ENCODE peak calls at places on chromosome 3, in ten cellular contexts. R is ecto neural progenitor cell, C is M059J, F is GM18507, Z is right lobe of liver, L is EL, Y is EH, M is activated T-cell treated with anti-CD3 and anti-CD28 coated beads for 24 hours, D is ELR, O is Caki2. K is an unnamed sample.

GRCh38 chr3:33315826-33316225 is 38.6 kb downstream of the FBXL2 start:
- DNase-seq in R (no peak), C (peak), F (no peak), Z (no peak), L (peak), Y (peak), M (no peak), D (peak), O (no peak), K (peak)

GRCh38 chr3:43211681-43212080 is 74.7 kb upstream of the SNRK start:
- DNase-seq in R (no peak), C (no peak), F (no peak), Z (no peak), L (no peak), Y (no peak), M (no peak), D (no peak), O (no peak), K (no peak)

GRCh38 chr3:123783050-123783724 is 100.9 kb downstream of the MYLK start:
- DNase-seq in R (no peak), C (no peak), F (no peak), Z (no peak), L (no peak), Y (peak), M (no peak), D (no peak), O (no peak), K (no peak)

GRCh38 chr3:108472011-108472591 is 38.3 kb downstream of the MYH15 start:
- DNase-seq in R (no peak), C (peak), F (no peak), Z (no peak), L (peak), Y (peak), M (no peak), D (peak), O (peak), K (peak)

GRCh38 chr3:94004301-94004910 is 24.0 kb downstream of the STX19 start:
- DNase-seq in R (no peak), C (peak), F (peak), Z (no peak), L (peak), Y (peak), M (no peak), D (peak), O (peak), K (peak)

GRCh38 chr3:146472611-146473010 is 3.2 kb upstream of the PLSCR2 start:
- DNase-seq in R (no peak), C (no peak), F (no peak), Z (no peak), L (no peak), Y (no peak), M (no peak), D (no peak), O (no peak), K (no peak)

GRCh38 chr3:194404365-194405140 is 5.5 kb upstream of the GP5 start:
- DNase-seq in R (no peak), C (peak), F (no peak), Z (no peak), L (peak), Y (peak), M (no peak), D (peak), O (peak), K (peak)

GRCh38 chr3:159185443-159186050 is 383.7 kb downstream of the MFSD1 start:
- DNase-seq in R (no peak), C (no peak), F (no peak), Z (no peak), L (no peak), Y (peak), M (no peak), D (no peak), O (no peak), K (no peak)

GRCh38 chr3:52471371-52472238 is 16.2 kb downstream of the NISCH start:
- DNase-seq in R (peak), C (peak), F (no peak), Z (peak), L (peak), Y (peak), M (no peak), D (peak), O (no peak), K (peak)

GRCh38 chr3:143699351-143699750 is 148.9 kb downstream of the SLC9A9 start:
- DNase-seq in R (no peak), C (no peak), F (no peak), Z (no peak), L (no peak), Y (no peak), M (no peak), D (no peak), O (no peak), K (no peak)